ENCODE peak calls at places on chromosomes 1 and 21, in seven cellular contexts. One of them, this sample, is unnamed.

GRCh38 chr21:37338671-37339526 is 27.7 kb upstream of the DYRK1A start:
- DNase-seq in astrocyte of the spinal cord: peak; percentile 59
- DNase-seq in fibroblast of mammary gland: peak; percentile 89
- DNase-seq in heart left ventricle: peak; percentile 62
- DNase-seq in uterus: peak; percentile 51
- DNase-seq in DND-41: no peak
- DNase-seq in AG09319: peak; percentile 82
- DNase-seq in this sample: no peak

GRCh38 chr1:173050865-173051264 is at the start of gene TNFSF18:
- DNase-seq in astrocyte of the spinal cord: peak; percentile 84
- DNase-seq in fibroblast of mammary gland: peak; percentile 81
- DNase-seq in heart left ventricle: no peak
- DNase-seq in uterus: no peak
- DNase-seq in DND-41: peak; percentile 9
- DNase-seq in AG09319: no peak
- DNase-seq in this sample: no peak

GRCh38 chr1:226736001-226736907 is 2.8 kb downstream of the ITPKB start:
- DNase-seq in astrocyte of the spinal cord: peak; percentile 25
- DNase-seq in fibroblast of mammary gland: no peak
- DNase-seq in heart left ventricle: peak; percentile 75
- DNase-seq in uterus: peak; percentile 70
- DNase-seq in DND-41: no peak
- DNase-seq in AG09319: no peak
- DNase-seq in this sample: no peak

GRCh38 chr21:17513214-17514123 is 626 bp downstream of the CXADR start:
- DNase-seq in astrocyte of the spinal cord: peak; percentile 55
- DNase-seq in fibroblast of mammary gland: peak; percentile 16
- DNase-seq in heart left ventricle: no peak
- DNase-seq in uterus: peak; percentile 27
- DNase-seq in DND-41: no peak
- DNase-seq in AG09319: no peak
- DNase-seq in this sample: peak; percentile 18

GRCh38 chr1:186102559-186103148 is 272.4 kb downstream of the TPR start:
- DNase-seq in astrocyte of the spinal cord: peak; percentile 97
- DNase-seq in fibroblast of mammary gland: peak; percentile 83
- DNase-seq in heart left ventricle: no peak
- DNase-seq in uterus: no peak
- DNase-seq in DND-41: no peak
- DNase-seq in AG09319: peak; percentile 71
- DNase-seq in this sample: no peak

GRCh38 chr1:193609592-193609991 is 423.2 kb upstream of the B3GALT2 start:
- DNase-seq in astrocyte of the spinal cord: no peak
- DNase-seq in fibroblast of mammary gland: no peak
- DNase-seq in heart left ventricle: no peak
- DNase-seq in uterus: no peak
- DNase-seq in DND-41: no peak
- DNase-seq in AG09319: no peak
- DNase-seq in this sample: no peak

GRCh38 chr1:195105773-195106172 is 1502.5 kb downstream of the KCNT2 start:
- DNase-seq in astrocyte of the spinal cord: no peak
- DNase-seq in fibroblast of mammary gland: no peak
- DNase-seq in heart left ventricle: no peak
- DNase-seq in uterus: no peak
- DNase-seq in DND-41: no peak
- DNase-seq in AG09319: no peak
- DNase-seq in this sample: no peak

GRCh38 chr1:31991202-31991601 is 22.5 kb upstream of the KHDRBS1 start:
- DNase-seq in astrocyte of the spinal cord: no peak
- DNase-seq in fibroblast of mammary gland: peak; percentile 25
- DNase-seq in heart left ventricle: no peak
- DNase-seq in uterus: no peak
- DNase-seq in DND-41: no peak
- DNase-seq in AG09319: no peak
- DNase-seq in this sample: no peak

GRCh38 chr1:245398180-245398579 is 243.4 kb downstream of the KIF26B start:
- DNase-seq in astrocyte of the spinal cord: no peak
- DNase-seq in fibroblast of mammary gland: no peak
- DNase-seq in heart left ventricle: no peak
- DNase-seq in uterus: no peak
- DNase-seq in DND-41: no peak
- DNase-seq in AG09319: no peak
- DNase-seq in this sample: no peak

GRCh38 chr1:243742814-243743213 is 107.2 kb downstream of the AKT3 start:
- DNase-seq in astrocyte of the spinal cord: peak; percentile 79
- DNase-seq in fibroblast of mammary gland: peak; percentile 90
- DNase-seq in heart left ventricle: no peak
- DNase-seq in uterus: no peak
- DNase-seq in DND-41: no peak
- DNase-seq in AG09319: peak; percentile 11
- DNase-seq in this sample: no peak

GRCh38 chr1:243739335-243740003 is 110.6 kb downstream of the AKT3 start:
- DNase-seq in astrocyte of the spinal cord: no peak
- DNase-seq in fibroblast of mammary gland: no peak
- DNase-seq in heart left ventricle: no peak
- DNase-seq in uterus: no peak
- DNase-seq in DND-41: peak; percentile 18
- DNase-seq in AG09319: no peak
- DNase-seq in this sample: no peak

GRCh38 chr1:243738020-243738419 is 112.0 kb downstream of the AKT3 start:
- DNase-seq in astrocyte of the spinal cord: no peak
- DNase-seq in fibroblast of mammary gland: no peak
- DNase-seq in heart left ventricle: no peak
- DNase-seq in uterus: no peak
- DNase-seq in DND-41: no peak
- DNase-seq in AG09319: no peak
- DNase-seq in this sample: no peak

GRCh38 chr1:243745361-243745760 is 104.7 kb downstream of the AKT3 start:
- DNase-seq in astrocyte of the spinal cord: peak; percentile 24
- DNase-seq in fibroblast of mammary gland: peak; percentile 24
- DNase-seq in heart left ventricle: no peak
- DNase-seq in uterus: no peak
- DNase-seq in DND-41: no peak
- DNase-seq in AG09319: no peak
- DNase-seq in this sample: no peak

DNA sequence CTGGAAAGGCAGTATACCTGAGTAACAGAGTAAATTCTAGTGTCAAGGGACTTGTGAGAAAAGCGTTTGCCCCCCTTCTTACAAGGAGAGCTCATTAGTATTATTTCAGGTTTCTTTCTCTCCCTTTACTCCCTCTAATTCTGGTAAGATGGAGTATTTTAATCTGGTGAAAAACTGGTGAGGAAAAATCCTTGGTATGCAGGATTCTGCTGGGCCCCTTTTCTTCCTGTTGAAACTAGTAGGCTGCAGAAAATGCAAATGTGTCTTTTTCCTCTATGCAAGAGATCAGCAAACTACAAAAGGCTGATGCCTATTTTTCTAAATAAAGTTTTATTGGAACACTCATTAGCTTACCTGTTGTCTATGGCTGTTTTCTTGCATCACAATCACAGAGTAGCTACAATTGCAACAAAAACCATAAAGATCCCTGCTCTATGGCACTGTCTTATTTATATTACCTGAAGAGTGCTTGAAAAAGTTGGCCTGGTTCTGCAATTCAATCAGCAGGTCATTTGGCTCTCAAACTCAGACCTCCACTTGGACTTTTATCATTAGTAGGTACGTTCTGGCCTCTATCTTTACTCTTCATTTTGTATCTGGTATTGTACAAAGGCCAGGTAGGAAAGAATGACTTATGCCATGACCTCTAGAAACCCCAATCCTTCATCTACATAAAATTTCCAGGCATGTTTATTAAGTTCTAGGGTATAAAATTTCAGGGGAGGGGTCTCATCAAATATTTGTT is 109.6 kb downstream of the AKT3 start:
- DNase-seq in astrocyte of the spinal cord: peak; percentile 35
- DNase-seq in fibroblast of mammary gland: no peak
- DNase-seq in heart left ventricle: no peak
- DNase-seq in uterus: no peak
- DNase-seq in DND-41: no peak
- DNase-seq in AG09319: no peak
- DNase-seq in this sample: no peak
- TF ChIP-seq CTCF in astrocyte of the spinal cord: no peak
- TF ChIP-seq CTCF in fibroblast of mammary gland: no peak
- TF ChIP-seq CTCF in heart left ventricle: no peak
- TF ChIP-seq CTCF in uterus: no peak
- TF ChIP-seq CTCF in DND-41: no peak
- TF ChIP-seq CTCF in AG09319: no peak
- TF ChIP-seq CTCF in this sample: no peak

GRCh38 chr21:29875873-29876272 is 63.9 kb downstream of the GRIK1 start:
- DNase-seq in astrocyte of the spinal cord: no peak
- DNase-seq in fibroblast of mammary gland: no peak
- DNase-seq in heart left ventricle: no peak
- DNase-seq in uterus: no peak
- DNase-seq in DND-41: no peak
- DNase-seq in AG09319: no peak
- DNase-seq in this sample: no peak
- TF ChIP-seq CTCF in astrocyte of the spinal cord: no peak
- TF ChIP-seq CTCF in fibroblast of mammary gland: no peak
- TF ChIP-seq CTCF in heart left ventricle: no peak
- TF ChIP-seq CTCF in uterus: no peak
- TF ChIP-seq CTCF in DND-41: no peak
- TF ChIP-seq CTCF in AG09319: no peak
- TF ChIP-seq CTCF in this sample: no peak

DNA sequence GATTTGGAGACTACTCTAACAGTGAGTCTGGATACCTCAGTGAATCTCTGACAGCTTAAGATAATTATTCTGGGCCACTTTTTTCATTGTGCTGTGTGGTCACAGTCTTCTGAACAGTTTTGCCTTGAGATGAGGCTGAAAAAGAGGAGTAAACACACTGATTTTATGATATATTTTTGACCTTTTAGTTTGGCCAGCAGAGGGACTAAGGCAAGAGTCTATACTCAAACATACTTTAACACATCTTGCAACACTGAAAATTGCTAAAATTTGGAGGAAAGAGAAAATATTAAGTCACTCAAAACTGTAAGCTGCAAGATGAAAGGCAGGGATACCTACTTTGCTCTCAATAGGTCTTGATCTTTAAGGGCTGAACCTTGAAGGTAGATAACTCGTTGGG is 182.7 kb downstream of the KCNT2 start:
- DNase-seq in astrocyte of the spinal cord: no peak
- DNase-seq in fibroblast of mammary gland: no peak
- DNase-seq in heart left ventricle: no peak
- DNase-seq in uterus: no peak
- DNase-seq in DND-41: no peak
- DNase-seq in AG09319: no peak
- DNase-seq in this sample: no peak
- TF ChIP-seq CTCF in astrocyte of the spinal cord: peak; percentile 5
- TF ChIP-seq CTCF in fibroblast of mammary gland: peak; percentile 9
- TF ChIP-seq CTCF in heart left ventricle: no peak
- TF ChIP-seq CTCF in uterus: no peak
- TF ChIP-seq CTCF in DND-41: peak; percentile 5
- TF ChIP-seq CTCF in AG09319: no peak
- TF ChIP-seq CTCF in this sample: no peak

DNA sequence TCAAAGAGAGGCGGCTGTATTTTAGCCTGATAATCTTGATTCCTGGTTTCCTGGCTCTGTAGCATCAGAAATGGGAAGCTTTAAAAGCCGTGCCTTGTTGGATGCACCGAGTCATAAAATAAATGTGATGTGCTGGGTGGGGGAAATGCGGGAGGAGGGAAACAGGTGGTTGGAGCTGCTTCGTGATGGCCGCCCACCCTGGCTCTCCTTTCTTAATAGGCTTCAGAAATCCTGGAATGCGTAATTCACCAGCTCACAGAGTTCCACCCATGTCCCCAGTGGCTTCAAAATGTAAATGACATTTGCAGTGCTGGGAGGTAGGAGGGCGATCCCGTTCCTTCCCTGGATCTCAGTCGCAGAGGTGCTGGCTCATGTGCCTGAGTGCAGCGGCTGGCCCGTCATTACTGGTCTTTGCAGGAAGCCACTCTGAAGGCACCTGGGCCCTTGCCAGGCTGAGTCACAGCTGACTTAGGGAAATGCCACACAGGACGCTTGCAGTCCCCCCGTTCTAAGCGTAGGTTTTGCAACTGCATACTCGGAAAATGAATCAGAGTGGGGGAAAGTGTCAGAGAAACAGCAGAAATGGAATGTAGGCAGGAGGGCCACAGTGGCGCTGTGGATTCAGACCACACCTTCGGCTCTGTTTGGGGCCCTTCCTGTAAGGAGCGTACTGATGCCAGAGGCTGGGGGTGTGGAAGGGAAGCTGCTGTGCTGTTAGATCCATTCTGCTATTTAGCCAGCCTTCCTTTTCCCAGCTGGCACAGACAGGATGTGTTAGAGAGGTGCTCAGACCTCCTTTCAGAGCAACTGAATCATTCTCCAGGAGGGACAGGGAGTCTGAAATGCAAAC is 37.6 kb downstream of the GALNT2 start:
- DNase-seq in astrocyte of the spinal cord: peak; percentile 99
- DNase-seq in fibroblast of mammary gland: peak; percentile 100
- DNase-seq in heart left ventricle: peak; percentile 94
- DNase-seq in uterus: peak; percentile 83
- DNase-seq in DND-41: peak; percentile 85
- DNase-seq in AG09319: peak; percentile 94
- DNase-seq in this sample: peak; percentile 97
- TF ChIP-seq CTCF in astrocyte of the spinal cord: peak; percentile 10
- TF ChIP-seq CTCF in fibroblast of mammary gland: no peak
- TF ChIP-seq CTCF in heart left ventricle: no peak
- TF ChIP-seq CTCF in uterus: no peak
- TF ChIP-seq CTCF in DND-41: peak; percentile 26
- TF ChIP-seq CTCF in AG09319: no peak
- TF ChIP-seq CTCF in this sample: no peak

DNA sequence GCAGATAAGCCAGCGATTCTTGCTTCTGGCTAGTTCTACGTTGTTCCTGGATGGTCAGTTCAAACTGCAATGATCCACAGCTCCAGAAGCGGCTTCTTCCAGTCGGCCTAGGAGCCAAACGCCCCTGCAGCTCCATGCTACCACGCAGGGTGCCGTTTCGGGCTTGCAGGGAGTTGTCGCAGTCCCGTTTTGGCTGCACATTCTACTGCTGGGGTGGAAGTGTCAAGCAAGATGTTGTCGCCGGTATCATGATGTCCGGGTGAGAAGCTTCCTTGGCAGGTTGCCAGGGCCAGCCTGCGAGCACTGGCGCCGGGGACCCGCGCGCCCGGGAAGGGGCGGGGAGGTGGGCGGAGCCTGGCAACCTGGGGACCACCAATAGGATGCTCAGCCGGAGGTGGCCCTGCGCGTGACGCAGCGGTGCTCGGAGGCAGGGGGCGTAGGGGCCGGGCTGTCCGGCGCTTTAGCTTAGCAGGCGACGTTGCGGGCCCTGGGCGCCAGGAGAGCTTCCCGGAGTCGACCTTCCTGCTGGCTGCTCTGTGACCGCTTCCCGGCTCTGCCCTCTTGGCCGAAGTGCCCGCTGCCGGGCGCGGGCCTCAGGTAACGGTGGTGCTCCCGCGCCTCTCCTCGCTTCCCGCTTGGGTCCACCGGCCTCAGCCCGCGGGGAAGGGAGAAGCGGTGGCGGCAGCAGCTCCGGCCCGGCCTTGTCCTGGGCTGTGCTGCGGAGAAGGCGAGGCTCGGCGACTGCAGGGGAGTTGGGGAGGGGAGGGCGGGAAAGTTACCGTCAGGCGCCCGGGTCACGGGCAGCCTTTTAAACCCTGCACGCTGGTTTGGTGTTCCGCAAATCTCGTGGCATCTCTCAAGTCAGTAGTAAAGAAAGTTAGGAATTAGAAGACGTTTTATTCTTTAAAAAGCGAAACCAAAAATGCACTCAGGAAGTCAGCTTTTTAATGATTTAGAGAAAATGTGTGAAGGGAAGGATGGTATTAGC is at the start of gene SOAT1:
- DNase-seq in astrocyte of the spinal cord: peak; percentile 92
- DNase-seq in fibroblast of mammary gland: peak; percentile 85
- DNase-seq in heart left ventricle: peak; percentile 98
- DNase-seq in uterus: peak; percentile 94
- DNase-seq in DND-41: peak; percentile 94
- DNase-seq in AG09319: peak; percentile 66
- DNase-seq in this sample: peak; percentile 96
- TF ChIP-seq CTCF in astrocyte of the spinal cord: peak; percentile 17
- TF ChIP-seq CTCF in fibroblast of mammary gland: no peak
- TF ChIP-seq CTCF in heart left ventricle: peak; percentile 35
- TF ChIP-seq CTCF in uterus: peak; percentile 25
- TF ChIP-seq CTCF in DND-41: no peak
- TF ChIP-seq CTCF in AG09319: peak; percentile 25
- TF ChIP-seq CTCF in this sample: no peak

GRCh38 chr1:228823200-228823599 is 87.9 kb downstream of the RHOU start:
- DNase-seq in astrocyte of the spinal cord: no peak
- DNase-seq in fibroblast of mammary gland: no peak
- DNase-seq in heart left ventricle: no peak
- DNase-seq in uterus: no peak
- DNase-seq in DND-41: no peak
- DNase-seq in AG09319: no peak
- DNase-seq in this sample: no peak
- TF ChIP-seq CTCF in astrocyte of the spinal cord: no peak
- TF ChIP-seq CTCF in fibroblast of mammary gland: no peak
- TF ChIP-seq CTCF in heart left ventricle: no peak
- TF ChIP-seq CTCF in uterus: no peak
- TF ChIP-seq CTCF in DND-41: no peak
- TF ChIP-seq CTCF in AG09319: no peak
- TF ChIP-seq CTCF in this sample: no peak

This sample was measured in activated CD8-positive, alpha-beta T cell treated with anti-CD3 and anti-CD28 coated beads for 36 hours.